ENCODE peak calls at places on chromosomes 2 and 18, in five cellular contexts. One of them, this sample, is unnamed. For H3K36me3, the result is how much of the 10 kb centered on the place peaks cover.

GRCh38 chr2:130332271-130333073 is 10.2 kb upstream of the IMP4 start:
- DNase-seq in uterus: peak
- DNase-seq in kidney epithelial cell: peak
- DNase-seq in body of pancreas: peak
- DNase-seq in aorta: peak
- DNase-seq in this sample: peak

GRCh38 chr2:203135105-203135504 is 103.7 kb upstream of the CYP20A1 start:
- DNase-seq in kidney epithelial cell: no peak
- DNase-seq in uterus: no peak
- DNase-seq in body of pancreas: no peak
- DNase-seq in aorta: no peak
- DNase-seq in this sample: no peak

GRCh38 chr18:23131693-23132319 is 3.5 kb upstream of the CABLES1 start:
- DNase-seq in uterus: peak
- DNase-seq in kidney epithelial cell: no peak
- DNase-seq in body of pancreas: peak
- DNase-seq in aorta: no peak
- DNase-seq in this sample: peak

GRCh38 chr2:64203131-64204005 is 59.1 kb upstream of the PELI1 start:
- DNase-seq in aorta: no peak
- DNase-seq in kidney epithelial cell: no peak
- DNase-seq in body of pancreas: no peak
- DNase-seq in uterus: no peak
- DNase-seq in this sample: no peak

GRCh38 chr2:235594041-235594440 is 100.2 kb downstream of the AGAP1 start:
- DNase-seq in uterus: no peak
- DNase-seq in body of pancreas: no peak
- DNase-seq in aorta: no peak
- DNase-seq in kidney epithelial cell: no peak
- DNase-seq in this sample: no peak

GRCh38 chr2:168584934-168585333 is 128.9 kb downstream of the CERS6 start:
- DNase-seq in body of pancreas: no peak
- DNase-seq in aorta: no peak
- DNase-seq in uterus: no peak
- DNase-seq in kidney epithelial cell: no peak
- DNase-seq in this sample: no peak

GRCh38 chr2:1051585-1051984 is 100.9 kb downstream of the SNTG2 start:
- DNase-seq in kidney epithelial cell: no peak
- DNase-seq in uterus: no peak
- DNase-seq in body of pancreas: no peak
- DNase-seq in aorta: no peak
- DNase-seq in this sample: no peak

GRCh38 chr2:130916438-130916705 is 79.7 kb downstream of the ARHGEF4 start:
- DNase-seq in kidney epithelial cell: no peak
- DNase-seq in body of pancreas: no peak
- DNase-seq in uterus: no peak
- DNase-seq in aorta: no peak
- DNase-seq in this sample: no peak

GRCh38 chr2:151777487-151777886 is 43.2 kb upstream of the NEB start:
- DNase-seq in aorta: no peak
- DNase-seq in body of pancreas: no peak
- DNase-seq in kidney epithelial cell: no peak
- DNase-seq in uterus: no peak
- DNase-seq in this sample: no peak

GRCh38 chr2:30622452-30622851 is 175.4 kb downstream of the LCLAT1 start:
- DNase-seq in body of pancreas: no peak
- DNase-seq in kidney epithelial cell: no peak
- DNase-seq in uterus: no peak
- DNase-seq in aorta: no peak
- DNase-seq in this sample: no peak

GRCh38 chr2:23246992-23247683 is 137.8 kb upstream of the KLHL29 start:
- DNase-seq in kidney epithelial cell: no peak
- DNase-seq in body of pancreas: no peak
- DNase-seq in aorta: no peak
- DNase-seq in uterus: no peak
- DNase-seq in this sample: no peak

GRCh38 chr2:8684885-8685696 is 3.2 kb downstream of the ID2 start:
- DNase-seq in uterus: peak
- DNase-seq in aorta: peak
- DNase-seq in body of pancreas: peak
- DNase-seq in kidney epithelial cell: no peak
- DNase-seq in this sample: no peak

GRCh38 chr2:9712263-9712662 is 81.5 kb upstream of the YWHAQ start:
- DNase-seq in aorta: no peak
- DNase-seq in uterus: no peak
- DNase-seq in body of pancreas: no peak
- DNase-seq in kidney epithelial cell: no peak
- DNase-seq in this sample: no peak

GRCh38 chr2:94939349-94939748 is 68.1 kb downstream of the TEKT4 start:
- DNase-seq in kidney epithelial cell: no peak
- DNase-seq in body of pancreas: no peak
- DNase-seq in uterus: no peak
- DNase-seq in aorta: no peak
- DNase-seq in this sample: no peak

GRCh38 chr18:70907673-70908072 is 618.8 kb downstream of the SOCS6 start:
- DNase-seq in aorta: no peak
- DNase-seq in uterus: no peak
- DNase-seq in kidney epithelial cell: no peak
- DNase-seq in body of pancreas: no peak
- DNase-seq in this sample: no peak

GRCh38 chr18:23237524-23238151 is 102.4 kb downstream of the CABLES1 start:
- DNase-seq in uterus: peak
- DNase-seq in kidney epithelial cell: no peak
- DNase-seq in body of pancreas: no peak
- DNase-seq in aorta: peak
- DNase-seq in this sample: no peak

DNA sequence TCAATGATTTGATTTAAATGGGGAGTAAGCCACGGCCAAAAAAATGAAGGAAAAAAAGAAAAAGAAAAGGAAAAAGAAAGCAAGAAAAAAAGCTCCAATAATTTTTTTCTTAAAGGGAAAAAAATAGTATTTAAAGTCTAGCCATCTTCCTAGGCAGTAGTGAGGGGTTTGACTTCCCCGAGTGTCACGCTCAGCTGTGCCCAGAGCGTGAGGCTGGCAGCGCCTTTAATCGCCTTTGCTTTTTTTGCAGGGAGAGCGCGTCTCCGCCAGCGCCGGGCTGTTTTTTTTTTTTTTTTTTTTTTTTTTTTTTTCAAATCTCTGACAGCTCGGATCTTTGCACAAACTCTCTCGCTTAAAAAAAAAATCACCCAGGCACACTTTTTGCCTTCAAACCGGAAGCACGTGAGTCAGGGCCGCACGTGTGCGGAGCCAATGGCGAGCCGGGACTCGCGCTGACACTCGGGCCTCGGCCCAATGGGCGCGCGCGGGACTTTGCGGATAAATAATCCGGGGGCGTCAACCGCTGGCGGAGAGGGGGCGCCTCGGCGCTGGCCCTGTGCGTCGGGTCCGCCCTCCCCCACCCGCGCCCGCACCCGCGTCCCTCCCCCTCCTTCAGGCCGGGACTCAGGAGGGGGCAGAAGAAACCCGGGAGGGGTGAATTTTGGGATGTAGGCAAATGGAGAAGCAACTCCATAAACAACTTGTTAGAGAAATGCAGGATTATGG is at the start of gene EN1:
- DNase-seq in aorta: no peak
- DNase-seq in uterus: no peak
- DNase-seq in kidney epithelial cell: no peak
- DNase-seq in body of pancreas: no peak
- DNase-seq in this sample: no peak
- H3K4me3 ChIP-seq in aorta: peak
- H3K4me3 ChIP-seq in uterus: peak
- H3K4me3 ChIP-seq in kidney epithelial cell: no peak
- H3K4me3 ChIP-seq in body of pancreas: no peak
- H3K4me3 ChIP-seq in this sample: no peak

GRCh38 chr2:74164761-74165160 is 13.9 kb downstream of the MOB1A start:
- DNase-seq in kidney epithelial cell: no peak
- DNase-seq in uterus: no peak
- DNase-seq in aorta: no peak
- DNase-seq in body of pancreas: no peak
- DNase-seq in this sample: no peak

GRCh38 chr2:74168739-74169138 is 9.9 kb downstream of the MOB1A start:
- DNase-seq in aorta: no peak
- DNase-seq in kidney epithelial cell: no peak
- DNase-seq in uterus: no peak
- DNase-seq in body of pancreas: no peak
- DNase-seq in this sample: no peak

GRCh38 chr2:74162951-74163350 is 15.2 kb upstream of the BOLA3 start:
- DNase-seq in kidney epithelial cell: no peak
- DNase-seq in uterus: no peak
- DNase-seq in body of pancreas: no peak
- DNase-seq in aorta: no peak
- DNase-seq in this sample: no peak
- H3K36me3 ChIP-seq in kidney epithelial cell: under half
- H3K36me3 ChIP-seq in uterus: under half
- H3K36me3 ChIP-seq in body of pancreas: under half
- H3K36me3 ChIP-seq in aorta: under half
- H3K36me3 ChIP-seq in this sample: half or more

GRCh38 chr2:85852078-85852790 is 36.6 kb downstream of the ST3GAL5 start:
- DNase-seq in kidney epithelial cell: no peak
- DNase-seq in body of pancreas: no peak
- DNase-seq in aorta: no peak
- DNase-seq in uterus: no peak
- DNase-seq in this sample: no peak
- H3K4me3 ChIP-seq in kidney epithelial cell: no peak
- H3K4me3 ChIP-seq in body of pancreas: no peak
- H3K4me3 ChIP-seq in aorta: no peak
- H3K4me3 ChIP-seq in uterus: no peak
- H3K4me3 ChIP-seq in this sample: no peak

GRCh38 chr2:145960479-145961163 is 1440.7 kb upstream of the ZEB2 start:
- DNase-seq in uterus: no peak
- DNase-seq in kidney epithelial cell: no peak
- DNase-seq in aorta: no peak
- DNase-seq in body of pancreas: no peak
- DNase-seq in this sample: no peak
- H3K36me3 ChIP-seq in uterus: under half
- H3K36me3 ChIP-seq in kidney epithelial cell: under half
- H3K36me3 ChIP-seq in aorta: under half
- H3K36me3 ChIP-seq in body of pancreas: under half
- H3K36me3 ChIP-seq in this sample: under half

This sample was measured in SJCRH30.